ENCODE peak calls at places on chromosomes 1 and 21, in six cellular contexts. One of them, this sample, is unnamed.

GRCh38 chr1:112460672-112461071 is 48.1 kb upstream of the WNT2B start:
- DNase-seq in heart right ventricle: no peak
- DNase-seq in mammary epithelial cell: no peak
- DNase-seq in fibroblast of mammary gland: peak; percentile 33
- DNase-seq in CD8-positive, alpha-beta T cell: no peak
- DNase-seq in psoas muscle: no peak
- DNase-seq in this sample: no peak

GRCh38 chr1:157781048-157781447 is 4.1 kb upstream of the FCRL2 start:
- DNase-seq in heart right ventricle: no peak
- DNase-seq in mammary epithelial cell: no peak
- DNase-seq in fibroblast of mammary gland: no peak
- DNase-seq in CD8-positive, alpha-beta T cell: no peak
- DNase-seq in psoas muscle: no peak
- DNase-seq in this sample: no peak

GRCh38 chr1:43786201-43786958 is 79.0 kb downstream of the ST3GAL3 start:
- DNase-seq in heart right ventricle: no peak
- DNase-seq in mammary epithelial cell: no peak
- DNase-seq in fibroblast of mammary gland: peak; percentile 50
- DNase-seq in CD8-positive, alpha-beta T cell: no peak
- DNase-seq in psoas muscle: no peak
- DNase-seq in this sample: peak; percentile 43

GRCh38 chr21:43318841-43319781 is 107.8 kb downstream of the SIK1 start:
- DNase-seq in heart right ventricle: peak; percentile 19
- DNase-seq in mammary epithelial cell: peak; percentile 80
- DNase-seq in fibroblast of mammary gland: peak; percentile 78
- DNase-seq in CD8-positive, alpha-beta T cell: no peak
- DNase-seq in psoas muscle: peak; percentile 58
- DNase-seq in this sample: peak; percentile 49

GRCh38 chr21:43931454-43931853 is 66.4 kb downstream of the AGPAT3 start:
- DNase-seq in heart right ventricle: no peak
- DNase-seq in mammary epithelial cell: no peak
- DNase-seq in fibroblast of mammary gland: no peak
- DNase-seq in CD8-positive, alpha-beta T cell: no peak
- DNase-seq in psoas muscle: peak; percentile 16
- DNase-seq in this sample: no peak

GRCh38 chr1:94039514-94039870 is 81.5 kb downstream of the ABCA4 start:
- DNase-seq in heart right ventricle: peak; percentile 73
- DNase-seq in mammary epithelial cell: no peak
- DNase-seq in fibroblast of mammary gland: peak; percentile 67
- DNase-seq in CD8-positive, alpha-beta T cell: peak; percentile 67
- DNase-seq in psoas muscle: peak; percentile 85
- DNase-seq in this sample: peak; percentile 78

GRCh38 chr1:6028042-6028895 is 17.4 kb upstream of the KCNAB2 start:
- DNase-seq in heart right ventricle: no peak
- DNase-seq in mammary epithelial cell: no peak
- DNase-seq in fibroblast of mammary gland: peak; percentile 21
- DNase-seq in CD8-positive, alpha-beta T cell: peak; percentile 79
- DNase-seq in psoas muscle: no peak
- DNase-seq in this sample: peak; percentile 27

GRCh38 chr21:25809013-25809412 is 74.2 kb downstream of the GABPA start:
- DNase-seq in heart right ventricle: no peak
- DNase-seq in mammary epithelial cell: peak; percentile 81
- DNase-seq in fibroblast of mammary gland: peak; percentile 11
- DNase-seq in CD8-positive, alpha-beta T cell: no peak
- DNase-seq in psoas muscle: no peak
- DNase-seq in this sample: no peak

GRCh38 chr1:205519541-205520131 is 15.2 kb downstream of the CDK18 start:
- DNase-seq in heart right ventricle: peak; percentile 49
- DNase-seq in mammary epithelial cell: no peak
- DNase-seq in fibroblast of mammary gland: no peak
- DNase-seq in CD8-positive, alpha-beta T cell: no peak
- DNase-seq in psoas muscle: no peak
- DNase-seq in this sample: peak; percentile 31

GRCh38 chr21:34613679-34614442 is 1.1 kb downstream of the RCAN1 start:
- DNase-seq in heart right ventricle: no peak
- DNase-seq in mammary epithelial cell: peak; percentile 4
- DNase-seq in fibroblast of mammary gland: peak; percentile 31
- DNase-seq in CD8-positive, alpha-beta T cell: no peak
- DNase-seq in psoas muscle: no peak
- DNase-seq in this sample: peak; percentile 30

GRCh38 chr1:94527447-94528031 is 14.0 kb downstream of the F3 start:
- DNase-seq in heart right ventricle: no peak
- DNase-seq in mammary epithelial cell: peak; percentile 89
- DNase-seq in fibroblast of mammary gland: peak; percentile 55
- DNase-seq in CD8-positive, alpha-beta T cell: no peak
- DNase-seq in psoas muscle: no peak
- DNase-seq in this sample: peak; percentile 38

GRCh38 chr21:43323244-43324005 is 103.5 kb downstream of the SIK1 start:
- DNase-seq in heart right ventricle: peak; percentile 81
- DNase-seq in mammary epithelial cell: no peak
- DNase-seq in fibroblast of mammary gland: no peak
- DNase-seq in CD8-positive, alpha-beta T cell: no peak
- DNase-seq in psoas muscle: peak; percentile 88
- DNase-seq in this sample: no peak

GRCh38 chr1:205488074-205488723 is 16.3 kb upstream of the CDK18 start:
- DNase-seq in heart right ventricle: no peak
- DNase-seq in mammary epithelial cell: peak; percentile 55
- DNase-seq in fibroblast of mammary gland: peak; percentile 55
- DNase-seq in CD8-positive, alpha-beta T cell: peak; percentile 64
- DNase-seq in psoas muscle: no peak
- DNase-seq in this sample: peak; percentile 79

GRCh38 chr21:38766987-38767722 is 38.6 kb upstream of the ETS2 start:
- DNase-seq in heart right ventricle: no peak
- DNase-seq in mammary epithelial cell: peak; percentile 83
- DNase-seq in fibroblast of mammary gland: no peak
- DNase-seq in CD8-positive, alpha-beta T cell: peak; percentile 83
- DNase-seq in psoas muscle: no peak
- DNase-seq in this sample: no peak

GRCh38 chr1:212698467-212699103 is 1.1 kb downstream of the BATF3 start:
- DNase-seq in heart right ventricle: no peak
- DNase-seq in mammary epithelial cell: no peak
- DNase-seq in fibroblast of mammary gland: no peak
- DNase-seq in CD8-positive, alpha-beta T cell: no peak
- DNase-seq in psoas muscle: no peak
- DNase-seq in this sample: no peak

GRCh38 chr1:71964188-71964587 is 318.2 kb downstream of the NEGR1 start:
- DNase-seq in heart right ventricle: no peak
- DNase-seq in mammary epithelial cell: peak; percentile 1
- DNase-seq in fibroblast of mammary gland: no peak
- DNase-seq in CD8-positive, alpha-beta T cell: no peak
- DNase-seq in psoas muscle: no peak
- DNase-seq in this sample: no peak

GRCh38 chr1:32066489-32066873 is 6.3 kb upstream of the TMEM39B start:
- DNase-seq in heart right ventricle: no peak
- DNase-seq in mammary epithelial cell: peak; percentile 92
- DNase-seq in fibroblast of mammary gland: peak; percentile 82
- DNase-seq in CD8-positive, alpha-beta T cell: no peak
- DNase-seq in psoas muscle: no peak
- DNase-seq in this sample: peak; percentile 91

GRCh38 chr1:235864965-235865525 is 1.7 kb downstream of the LYST start:
- DNase-seq in heart right ventricle: no peak
- DNase-seq in mammary epithelial cell: no peak
- DNase-seq in fibroblast of mammary gland: peak; percentile 24
- DNase-seq in CD8-positive, alpha-beta T cell: no peak
- DNase-seq in psoas muscle: no peak
- DNase-seq in this sample: peak; percentile 2

GRCh38 chr1:235866913-235867850 is 476 bp upstream of the LYST start:
- DNase-seq in heart right ventricle: peak; percentile 97
- DNase-seq in mammary epithelial cell: peak; percentile 95
- DNase-seq in fibroblast of mammary gland: peak; percentile 92
- DNase-seq in CD8-positive, alpha-beta T cell: peak; percentile 99
- DNase-seq in psoas muscle: peak; percentile 98
- DNase-seq in this sample: peak; percentile 96

GRCh38 chr1:235866207-235866912 is at the start of gene LYST:
- DNase-seq in heart right ventricle: peak; percentile 31
- DNase-seq in mammary epithelial cell: peak; percentile 65
- DNase-seq in fibroblast of mammary gland: peak; percentile 52
- DNase-seq in CD8-positive, alpha-beta T cell: peak; percentile 69
- DNase-seq in psoas muscle: peak; percentile 66
- DNase-seq in this sample: peak; percentile 34

GRCh38 chr1:235864469-235864868 is 2.2 kb downstream of the LYST start:
- DNase-seq in heart right ventricle: no peak
- DNase-seq in mammary epithelial cell: no peak
- DNase-seq in fibroblast of mammary gland: no peak
- DNase-seq in CD8-positive, alpha-beta T cell: no peak
- DNase-seq in psoas muscle: no peak
- DNase-seq in this sample: no peak

DNA sequence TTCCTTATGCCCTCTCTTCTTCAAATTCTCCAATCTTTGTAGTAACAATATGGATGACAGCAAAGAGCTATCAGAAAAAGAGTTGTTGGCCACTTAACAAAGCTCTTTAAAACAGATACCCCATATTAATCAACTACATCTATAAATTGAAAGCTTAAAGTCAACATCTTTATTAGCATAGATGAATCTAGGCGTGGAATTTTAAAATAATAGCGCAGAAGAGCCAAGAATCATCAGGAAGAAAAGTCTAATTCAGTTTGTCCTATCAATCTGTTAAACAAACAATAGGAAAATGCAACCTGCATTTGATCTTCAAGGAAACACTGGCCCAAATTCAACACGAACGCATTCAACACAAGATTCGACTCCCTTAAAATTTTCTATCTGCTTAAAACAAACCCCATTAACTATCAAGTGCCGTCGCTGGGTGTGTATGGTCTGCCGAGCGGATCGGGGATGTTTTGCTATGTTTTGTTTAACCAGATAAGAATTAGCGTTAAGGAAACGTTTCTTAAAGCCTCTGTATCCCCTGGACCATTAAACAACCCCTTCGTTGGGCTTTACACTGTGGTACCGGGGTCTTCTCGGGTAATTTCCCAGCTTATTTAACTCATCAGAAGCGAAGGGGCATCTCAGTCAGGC is 1.0 kb downstream of the LYST start:
- DNase-seq in heart right ventricle: no peak
- DNase-seq in mammary epithelial cell: no peak
- DNase-seq in fibroblast of mammary gland: peak; percentile 18
- DNase-seq in CD8-positive, alpha-beta T cell: no peak
- DNase-seq in psoas muscle: no peak
- DNase-seq in this sample: peak; percentile 15
- TF ChIP-seq CTCF in heart right ventricle: no peak
- TF ChIP-seq CTCF in mammary epithelial cell: no peak
- TF ChIP-seq CTCF in fibroblast of mammary gland: no peak
- TF ChIP-seq CTCF in CD8-positive, alpha-beta T cell: peak; percentile 39
- TF ChIP-seq CTCF in psoas muscle: no peak
- TF ChIP-seq CTCF in this sample: no peak

GRCh38 chr1:201896951-201897391 is 8.3 kb downstream of the SHISA4 start:
- DNase-seq in heart right ventricle: no peak
- DNase-seq in mammary epithelial cell: peak; percentile 64
- DNase-seq in fibroblast of mammary gland: peak; percentile 69
- DNase-seq in CD8-positive, alpha-beta T cell: no peak
- DNase-seq in psoas muscle: peak; percentile 76
- DNase-seq in this sample: peak; percentile 22
- TF ChIP-seq CTCF in heart right ventricle: no peak
- TF ChIP-seq CTCF in mammary epithelial cell: no peak
- TF ChIP-seq CTCF in fibroblast of mammary gland: peak; percentile 4
- TF ChIP-seq CTCF in CD8-positive, alpha-beta T cell: no peak
- TF ChIP-seq CTCF in psoas muscle: no peak
- TF ChIP-seq CTCF in this sample: no peak

DNA sequence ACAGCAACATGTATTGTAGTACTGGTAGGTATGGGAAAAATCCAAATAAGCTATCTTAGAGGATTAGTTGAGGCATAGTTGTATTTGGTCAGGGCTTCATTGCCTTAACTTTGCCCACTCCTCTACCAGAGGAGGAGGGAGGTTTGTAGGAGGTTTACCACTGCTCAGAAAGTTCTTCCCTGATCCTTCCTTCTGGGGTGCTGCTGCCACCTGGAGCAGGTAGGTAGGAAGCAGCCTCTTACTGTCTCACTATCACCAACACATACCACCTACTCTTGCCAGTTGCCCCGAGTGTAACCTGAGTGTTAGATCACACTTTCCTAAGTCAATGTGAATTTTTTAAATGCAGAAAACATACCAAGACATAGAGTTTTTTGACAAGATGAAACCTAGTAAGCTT is 24.1 kb upstream of the ZSWIM5 start:
- DNase-seq in heart right ventricle: no peak
- DNase-seq in mammary epithelial cell: no peak
- DNase-seq in fibroblast of mammary gland: no peak
- DNase-seq in CD8-positive, alpha-beta T cell: no peak
- DNase-seq in psoas muscle: no peak
- DNase-seq in this sample: no peak
- TF ChIP-seq CTCF in heart right ventricle: no peak
- TF ChIP-seq CTCF in mammary epithelial cell: no peak
- TF ChIP-seq CTCF in fibroblast of mammary gland: no peak
- TF ChIP-seq CTCF in CD8-positive, alpha-beta T cell: no peak
- TF ChIP-seq CTCF in psoas muscle: no peak
- TF ChIP-seq CTCF in this sample: no peak

DNA sequence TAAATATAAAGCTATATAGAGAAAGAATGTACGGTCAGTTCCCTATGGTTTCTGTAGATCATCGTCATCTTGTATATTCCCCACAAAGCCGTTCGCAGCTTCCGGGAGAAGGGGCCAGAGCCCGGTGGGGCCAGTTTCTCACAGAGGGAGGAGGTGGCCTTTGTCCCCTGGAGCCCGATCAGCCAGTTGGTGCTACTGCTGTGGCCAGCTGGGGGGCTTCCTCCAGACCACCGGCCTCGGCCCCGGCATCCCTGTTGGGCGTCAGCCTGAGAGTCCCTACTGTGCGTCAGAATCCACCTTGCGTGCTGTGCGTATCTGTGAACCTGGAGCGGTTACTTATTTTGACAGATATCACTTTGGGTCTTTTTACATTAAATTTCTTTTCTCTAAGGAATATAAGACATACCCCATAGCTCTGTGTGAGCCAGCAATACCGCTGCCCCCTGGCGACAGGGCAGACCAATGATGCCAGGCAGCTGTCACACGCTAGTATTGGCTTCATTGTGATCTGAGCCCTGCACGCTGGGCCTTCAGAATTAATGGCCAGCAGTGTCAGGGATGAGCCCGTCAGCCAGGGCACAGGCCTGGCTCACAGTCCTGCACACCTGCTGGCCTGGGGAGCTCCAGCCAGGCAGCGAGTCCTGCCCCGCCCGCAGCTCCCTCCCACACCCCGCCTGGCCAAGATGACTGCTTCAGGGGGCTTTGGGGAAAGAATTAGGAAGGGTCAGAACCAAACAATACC is 145.9 kb downstream of the PGBD5 start:
- DNase-seq in heart right ventricle: no peak
- DNase-seq in mammary epithelial cell: no peak
- DNase-seq in fibroblast of mammary gland: no peak
- DNase-seq in CD8-positive, alpha-beta T cell: no peak
- DNase-seq in psoas muscle: peak; percentile 60
- DNase-seq in this sample: no peak
- TF ChIP-seq CTCF in heart right ventricle: no peak
- TF ChIP-seq CTCF in mammary epithelial cell: no peak
- TF ChIP-seq CTCF in fibroblast of mammary gland: no peak
- TF ChIP-seq CTCF in CD8-positive, alpha-beta T cell: no peak
- TF ChIP-seq CTCF in psoas muscle: peak; percentile 34
- TF ChIP-seq CTCF in this sample: no peak

This sample was measured in cardiac fibroblast.